ENCODE peak calls at places on chromosome 20, in five cellular contexts. One of them, this sample, is unnamed.

GRCh38 chr20:14210146-14210545 is 127.3 kb downstream of the FLRT3 start:
- DNase-seq in small intestine: no peak
- DNase-seq in adrenal gland: no peak
- DNase-seq in ovary: no peak
- DNase-seq in BJ: no peak
- DNase-seq in this sample: no peak

GRCh38 chr20:32315885-32316284 is 38.4 kb downstream of the KIF3B start:
- DNase-seq in adrenal gland: no peak
- DNase-seq in ovary: no peak
- DNase-seq in small intestine: no peak
- DNase-seq in BJ: no peak
- DNase-seq in this sample: no peak

GRCh38 chr20:21514553-21515251 is 838 bp upstream of the NKX2-2 start:
- DNase-seq in adrenal gland: no peak
- DNase-seq in ovary: no peak
- DNase-seq in small intestine: no peak
- DNase-seq in BJ: no peak
- DNase-seq in this sample: no peak

GRCh38 chr20:20085812-20086211 is 33.5 kb downstream of the CFAP61 start:
- DNase-seq in BJ: no peak
- DNase-seq in adrenal gland: no peak
- DNase-seq in ovary: no peak
- DNase-seq in small intestine: no peak
- DNase-seq in this sample: no peak

GRCh38 chr20:37325206-37325605 is 20.7 kb upstream of the SRC start:
- DNase-seq in small intestine: no peak
- DNase-seq in adrenal gland: no peak
- DNase-seq in ovary: no peak
- DNase-seq in BJ: no peak
- DNase-seq in this sample: no peak

GRCh38 chr20:2305479-2305878 is 9.7 kb downstream of the TGM3 start:
- DNase-seq in BJ: no peak
- DNase-seq in ovary: no peak
- DNase-seq in adrenal gland: no peak
- DNase-seq in small intestine: peak; percentile 6
- DNase-seq in this sample: no peak

GRCh38 chr20:32877507-32877906 is 18.8 kb downstream of the EFCAB8 start:
- DNase-seq in BJ: no peak
- DNase-seq in ovary: no peak
- DNase-seq in small intestine: no peak
- DNase-seq in adrenal gland: no peak
- DNase-seq in this sample: no peak

GRCh38 chr20:32902456-32903420 is 44.0 kb downstream of the EFCAB8 start:
- DNase-seq in small intestine: peak; percentile 50
- DNase-seq in adrenal gland: peak; percentile 49
- DNase-seq in BJ: no peak
- DNase-seq in ovary: peak; percentile 23
- DNase-seq in this sample: no peak

GRCh38 chr20:52410746-52411317 is 219.3 kb upstream of the ZFP64 start:
- DNase-seq in ovary: no peak
- DNase-seq in BJ: no peak
- DNase-seq in small intestine: no peak
- DNase-seq in adrenal gland: no peak
- DNase-seq in this sample: no peak

GRCh38 chr20:6122111-6122872 is 538 bp downstream of the FERMT1 start:
- DNase-seq in ovary: no peak
- DNase-seq in adrenal gland: no peak
- DNase-seq in small intestine: peak; percentile 42
- DNase-seq in BJ: no peak
- DNase-seq in this sample: no peak

GRCh38 chr20:10794765-10795164 is 121.0 kb upstream of the JAG1 start:
- DNase-seq in BJ: no peak
- DNase-seq in adrenal gland: no peak
- DNase-seq in ovary: no peak
- DNase-seq in small intestine: no peak
- DNase-seq in this sample: no peak

GRCh38 chr20:46122071-46122470 is 4.0 kb downstream of the CD40 start:
- DNase-seq in small intestine: no peak
- DNase-seq in adrenal gland: no peak
- DNase-seq in BJ: no peak
- DNase-seq in ovary: no peak
- DNase-seq in this sample: no peak

GRCh38 chr20:36975085-36975829 is 23.7 kb upstream of the SAMHD1 start:
- DNase-seq in BJ: no peak
- DNase-seq in small intestine: peak; percentile 55
- DNase-seq in adrenal gland: no peak
- DNase-seq in ovary: no peak
- DNase-seq in this sample: no peak

GRCh38 chr20:35129647-35130069 is 17.5 kb downstream of the EDEM2 start:
- DNase-seq in ovary: no peak
- DNase-seq in BJ: no peak
- DNase-seq in small intestine: peak; percentile 27
- DNase-seq in adrenal gland: no peak
- DNase-seq in this sample: no peak

GRCh38 chr20:45300961-45301360 is 5.7 kb upstream of the RBPJL start:
- DNase-seq in BJ: no peak
- DNase-seq in adrenal gland: no peak
- DNase-seq in ovary: no peak
- DNase-seq in small intestine: no peak
- DNase-seq in this sample: no peak

GRCh38 chr20:1430004-1430451 is 36.6 kb downstream of the NSFL1C start:
- DNase-seq in ovary: no peak
- DNase-seq in adrenal gland: no peak
- DNase-seq in BJ: no peak
- DNase-seq in small intestine: no peak
- DNase-seq in this sample: no peak

GRCh38 chr20:8215516-8215915 is 83.5 kb downstream of the PLCB1 start:
- DNase-seq in adrenal gland: peak; percentile 23
- DNase-seq in small intestine: no peak
- DNase-seq in ovary: no peak
- DNase-seq in BJ: no peak
- DNase-seq in this sample: no peak

GRCh38 chr20:2756056-2756611 is 44.3 kb downstream of the CPXM1 start:
- DNase-seq in BJ: no peak
- DNase-seq in small intestine: no peak
- DNase-seq in ovary: peak; percentile 45
- DNase-seq in adrenal gland: no peak
- DNase-seq in this sample: no peak

GRCh38 chr20:38842017-38842416 is 36.5 kb downstream of the PPP1R16B start:
- DNase-seq in adrenal gland: no peak
- DNase-seq in ovary: no peak
- DNase-seq in small intestine: peak; percentile 21
- DNase-seq in BJ: no peak
- DNase-seq in this sample: no peak

GRCh38 chr20:25308083-25308491 is 60.2 kb downstream of the PYGB start:
- DNase-seq in adrenal gland: no peak
- DNase-seq in ovary: no peak
- DNase-seq in small intestine: no peak
- DNase-seq in BJ: no peak
- DNase-seq in this sample: no peak

GRCh38 chr20:2515203-2515602 is 6.5 kb upstream of the ZNF343 start:
- DNase-seq in adrenal gland: no peak
- DNase-seq in BJ: no peak
- DNase-seq in ovary: no peak
- DNase-seq in small intestine: no peak
- DNase-seq in this sample: no peak

GRCh38 chr20:16922834-16923233 is 174.7 kb downstream of the OTOR start:
- DNase-seq in ovary: no peak
- DNase-seq in small intestine: no peak
- DNase-seq in BJ: peak; percentile 69
- DNase-seq in adrenal gland: no peak
- DNase-seq in this sample: no peak

GRCh38 chr20:51059862-51060261 is 37.0 kb upstream of the KCNG1 start:
- DNase-seq in BJ: no peak
- DNase-seq in ovary: no peak
- DNase-seq in adrenal gland: no peak
- DNase-seq in small intestine: no peak
- DNase-seq in this sample: no peak

GRCh38 chr20:48457261-48458002 is 370.4 kb downstream of the PREX1 start:
- DNase-seq in ovary: no peak
- DNase-seq in adrenal gland: no peak
- DNase-seq in BJ: no peak
- DNase-seq in small intestine: no peak
- DNase-seq in this sample: no peak

GRCh38 chr20:25508083-25508770 is 77.1 kb downstream of the NINL start:
- DNase-seq in BJ: peak; percentile 22
- DNase-seq in ovary: peak; percentile 62
- DNase-seq in small intestine: peak; percentile 94
- DNase-seq in adrenal gland: peak; percentile 91
- DNase-seq in this sample: no peak

GRCh38 chr20:50980071-50980681 is 21.6 kb downstream of the MOCS3 start:
- DNase-seq in BJ: peak; percentile 99
- DNase-seq in adrenal gland: peak; percentile 55
- DNase-seq in small intestine: no peak
- DNase-seq in ovary: no peak
- DNase-seq in this sample: no peak

GRCh38 chr20:4987130-4987529 is 14.2 kb downstream of the SLC23A2 start:
- DNase-seq in ovary: no peak
- DNase-seq in adrenal gland: no peak
- DNase-seq in small intestine: no peak
- DNase-seq in BJ: no peak
- DNase-seq in this sample: no peak
- H3K4me3 ChIP-seq in ovary: no peak overlapping the region
- H3K4me3 ChIP-seq in adrenal gland: no peak overlapping the region
- H3K4me3 ChIP-seq in small intestine: no peak overlapping the region
- H3K4me3 ChIP-seq in BJ: no peak overlapping the region
- H3K4me3 ChIP-seq in this sample: no peak overlapping the region

GRCh38 chr20:5074050-5074674 is 45.6 kb downstream of the PCNA start:
- DNase-seq in BJ: no peak
- DNase-seq in adrenal gland: no peak
- DNase-seq in small intestine: no peak
- DNase-seq in ovary: peak; percentile 23
- DNase-seq in this sample: no peak

GRCh38 chr20:5081196-5081595 is 38.6 kb downstream of the PCNA start:
- DNase-seq in BJ: no peak
- DNase-seq in adrenal gland: no peak
- DNase-seq in ovary: no peak
- DNase-seq in small intestine: no peak
- DNase-seq in this sample: no peak

GRCh38 chr20:5080384-5080877 is 39.3 kb downstream of the PCNA start:
- DNase-seq in small intestine: no peak
- DNase-seq in BJ: peak; percentile 19
- DNase-seq in adrenal gland: peak; percentile 64
- DNase-seq in ovary: no peak
- DNase-seq in this sample: peak; percentile 60

GRCh38 chr20:5078399-5078958 is 41.3 kb downstream of the PCNA start:
- DNase-seq in small intestine: peak; percentile 89
- DNase-seq in BJ: no peak
- DNase-seq in adrenal gland: peak; percentile 73
- DNase-seq in ovary: peak; percentile 29
- DNase-seq in this sample: peak; percentile 66

DNA sequence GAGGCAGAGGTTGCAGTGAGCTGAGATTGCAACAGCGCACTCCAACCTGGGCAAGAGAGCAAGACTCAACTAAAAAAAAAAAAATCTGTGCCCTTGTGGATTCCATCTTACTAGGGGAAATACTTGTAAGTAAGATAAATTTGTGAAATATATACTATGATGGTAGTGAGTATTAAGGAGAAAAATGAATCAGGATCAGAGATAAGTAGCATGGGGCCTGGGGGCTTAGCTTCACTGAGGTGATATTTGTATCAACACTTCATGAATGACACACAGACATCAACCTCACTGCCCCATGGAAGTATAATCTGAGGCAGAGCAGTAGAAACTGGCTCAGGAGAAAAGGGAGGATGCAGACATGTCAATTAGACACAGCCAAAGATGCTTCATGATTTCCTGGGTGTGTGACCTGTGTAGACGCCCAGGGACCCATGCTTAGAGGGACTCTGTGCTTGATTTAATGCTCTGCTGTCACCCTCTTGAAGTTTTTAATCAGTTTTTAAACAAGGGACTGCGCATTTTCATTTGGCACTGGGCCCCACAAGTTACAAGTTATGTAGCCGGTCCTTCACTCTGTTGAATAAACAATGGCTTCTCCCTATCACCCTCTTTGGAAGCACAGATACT is 41.9 kb downstream of the PCNA start:
- DNase-seq in small intestine: no peak
- DNase-seq in ovary: no peak
- DNase-seq in BJ: no peak
- DNase-seq in adrenal gland: no peak
- DNase-seq in this sample: no peak
- H3K4me3 ChIP-seq in small intestine: no peak overlapping the region
- H3K4me3 ChIP-seq in ovary: no peak overlapping the region
- H3K4me3 ChIP-seq in BJ: no peak overlapping the region
- H3K4me3 ChIP-seq in adrenal gland: no peak overlapping the region
- H3K4me3 ChIP-seq in this sample: peak overlapping the region; percentile 29

GRCh38 chr20:59032713-59033059 is 551 bp upstream of the ATP5F1E start:
- DNase-seq in adrenal gland: no peak
- DNase-seq in BJ: no peak
- DNase-seq in small intestine: no peak
- DNase-seq in ovary: no peak
- DNase-seq in this sample: no peak

GRCh38 chr20:59032023-59032712 is at the start of gene ATP5F1E:
- DNase-seq in BJ: peak; percentile 68
- DNase-seq in ovary: peak; percentile 97
- DNase-seq in small intestine: peak; percentile 93
- DNase-seq in adrenal gland: peak; percentile 96
- DNase-seq in this sample: peak; percentile 98

GRCh38 chr20:59031326-59032022 is 661 bp downstream of the ATP5F1E start:
- DNase-seq in adrenal gland: no peak
- DNase-seq in small intestine: peak; percentile 78
- DNase-seq in BJ: no peak
- DNase-seq in ovary: no peak
- DNase-seq in this sample: no peak

GRCh38 chr20:59033616-59034165 is 1.6 kb upstream of the ATP5F1E start:
- DNase-seq in small intestine: no peak
- DNase-seq in BJ: no peak
- DNase-seq in adrenal gland: no peak
- DNase-seq in ovary: no peak
- DNase-seq in this sample: no peak

GRCh38 chr20:59033093-59033492 is 958 bp upstream of the ATP5F1E start:
- DNase-seq in BJ: no peak
- DNase-seq in ovary: no peak
- DNase-seq in adrenal gland: no peak
- DNase-seq in small intestine: no peak
- DNase-seq in this sample: no peak
- H3K4me3 ChIP-seq in BJ: no peak overlapping the region
- H3K4me3 ChIP-seq in ovary: peak overlapping the region; percentile 86
- H3K4me3 ChIP-seq in adrenal gland: no peak overlapping the region
- H3K4me3 ChIP-seq in small intestine: no peak overlapping the region
- H3K4me3 ChIP-seq in this sample: peak overlapping the region; percentile 88

DNA sequence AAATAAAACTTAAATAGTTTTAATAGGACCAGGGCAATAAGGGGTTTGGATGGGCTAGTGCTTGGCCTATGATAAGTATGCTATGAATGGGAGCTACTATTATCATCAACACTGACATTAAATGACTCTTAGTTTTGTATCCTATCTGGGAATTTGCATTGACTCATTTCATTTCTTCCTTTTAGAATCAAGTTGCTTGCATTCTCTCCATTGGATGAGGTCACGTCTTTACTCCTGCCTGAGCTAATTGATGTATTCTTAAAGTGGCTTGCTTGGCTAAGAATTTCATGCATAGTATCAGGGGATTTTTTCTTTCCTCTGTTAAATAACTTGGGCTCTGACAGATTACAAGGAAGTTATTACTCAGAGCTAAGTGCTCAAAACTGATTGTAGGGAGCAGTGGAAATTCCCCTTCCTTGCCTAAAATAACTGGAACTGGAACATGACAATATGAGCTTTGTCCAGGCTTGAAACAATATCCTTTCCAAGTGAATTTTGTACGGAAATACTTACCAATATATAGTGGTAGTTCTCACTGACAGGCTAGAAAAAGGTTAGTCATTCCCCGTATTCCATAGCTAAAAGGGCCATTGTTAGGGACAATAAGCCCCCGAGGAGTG is 169.9 kb downstream of the BCAS1 start:
- DNase-seq in adrenal gland: no peak
- DNase-seq in small intestine: no peak
- DNase-seq in ovary: no peak
- DNase-seq in BJ: peak; percentile 69
- DNase-seq in this sample: no peak
- H3K4me3 ChIP-seq in adrenal gland: no peak overlapping the region
- H3K4me3 ChIP-seq in small intestine: no peak overlapping the region
- H3K4me3 ChIP-seq in ovary: no peak overlapping the region
- H3K4me3 ChIP-seq in BJ: no peak overlapping the region
- H3K4me3 ChIP-seq in this sample: no peak overlapping the region

This sample was measured in heart left ventricle.